ENCODE peak calls at places on chromosomes 6 and 20, in six cellular contexts. L is HepG2, P is K562, Z is A549, D is endothelial cell of umbilical vein, H is GM12878. A is an unnamed sample.

GRCh38 chr6:138307816-138308727 is 69.6 kb upstream of the SMIM28 start:
- DNase-seq in L (peak; percentile 13), P (no peak), Z (no peak), D (no peak), H (no peak), A (no peak)

GRCh38 chr6:147905721-147906120 is 397.2 kb downstream of the SAMD5 start:
- DNase-seq in L (no peak), P (no peak), Z (no peak), D (no peak), H (no peak), A (no peak)

GRCh38 chr6:118787746-118788419 is 106.1 kb upstream of the ASF1A start:
- DNase-seq in L (no peak), P (no peak), Z (no peak), D (peak; percentile 44), H (no peak), A (no peak)

GRCh38 chr20:58245931-58246330 is 17.5 kb upstream of the ANKRD60 start:
- DNase-seq in L (no peak), P (no peak), Z (no peak), D (no peak), H (no peak), A (no peak)

GRCh38 chr6:107185570-107185969 is 70.3 kb upstream of the BEND3 start:
- DNase-seq in L (peak; percentile 29), P (no peak), Z (peak; percentile 21), D (peak; percentile 22), H (no peak), A (no peak)

GRCh38 chr20:17835941-17836861 is 132.4 kb downstream of the SNX5 start:
- DNase-seq in L (no peak), P (no peak), Z (peak; percentile 21), D (peak; percentile 29), H (no peak), A (no peak)

GRCh38 chr20:29079769-29080690 is 2177.4 kb upstream of the DEFB115 start:
- DNase-seq in L (peak; percentile 84), P (peak; percentile 58), Z (peak; percentile 94), D (no peak), H (no peak), A (no peak)

GRCh38 chr6:53544050-53544499 is 826 bp downstream of the GCLC start:
- DNase-seq in L (no peak), P (no peak), Z (no peak), D (no peak), H (no peak), A (no peak)

GRCh38 chr6:70709826-70710225 is 42.1 kb downstream of the SMAP1 start:
- DNase-seq in L (peak; percentile 5), P (no peak), Z (peak; percentile 18), D (no peak), H (no peak), A (peak; percentile 68)

GRCh38 chr6:131640100-131640499 is 3.0 kb downstream of the ENPP3 start:
- DNase-seq in L (no peak), P (no peak), Z (no peak), D (no peak), H (no peak), A (no peak)

GRCh38 chr6:167268683-167269280 is 22.3 kb upstream of the UNC93A start:
- DNase-seq in L (peak; percentile 93), P (no peak), Z (no peak), D (no peak), H (no peak), A (no peak)
- H3K4me3 ChIP-seq in L (peak overlapping the region; percentile 5), P (no peak overlapping the region), Z (no peak overlapping the region), D (no peak overlapping the region), H (no peak overlapping the region), A (no peak overlapping the region)

DNA sequence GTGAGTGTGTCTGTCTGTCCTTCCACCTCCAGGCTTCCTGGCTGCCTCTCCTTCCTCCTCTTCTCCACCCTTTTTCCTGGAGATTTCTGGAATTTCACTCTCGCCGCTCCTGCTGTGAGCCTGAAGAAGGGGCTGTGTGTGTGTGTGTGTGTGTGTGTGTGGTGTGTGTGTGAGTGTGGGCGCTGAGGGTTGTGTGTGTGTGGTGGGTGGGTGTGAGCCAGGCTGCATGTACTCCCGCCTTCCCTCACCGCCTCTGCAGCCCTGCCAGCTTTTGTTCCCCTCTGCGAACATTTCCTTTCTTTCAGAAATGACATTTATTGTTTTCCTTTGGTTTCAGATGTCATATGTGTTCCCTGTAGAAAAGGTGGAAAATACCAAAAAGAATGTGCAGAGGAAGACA is 76.0 kb downstream of the SRC start:
- DNase-seq in L (no peak), P (no peak), Z (no peak), D (peak; percentile 20), H (no peak), A (no peak)
- TF ChIP-seq MYC in L (no peak), P (no peak), Z (no peak), D (no peak), H (no peak), A (no peak)

GRCh38 chr6:27474672-27475071 is 1.8 kb upstream of the ZNF184 start:
- DNase-seq in L (no peak), P (no peak), Z (no peak), D (no peak), H (no peak), A (no peak)

GRCh38 chr6:27472182-27472616 is 706 bp downstream of the ZNF184 start:
- DNase-seq in L (peak; percentile 62), P (peak; percentile 58), Z (peak; percentile 82), D (peak; percentile 74), H (peak; percentile 62), A (peak; percentile 87)

GRCh38 chr6:27474172-27474465 is 1.2 kb upstream of the ZNF184 start:
- DNase-seq in L (no peak), P (no peak), Z (no peak), D (no peak), H (no peak), A (no peak)

GRCh38 chr6:27471365-27472115 is 1.4 kb downstream of the ZNF184 start:
- DNase-seq in L (no peak), P (no peak), Z (no peak), D (no peak), H (no peak), A (peak; percentile 37)

DNA sequence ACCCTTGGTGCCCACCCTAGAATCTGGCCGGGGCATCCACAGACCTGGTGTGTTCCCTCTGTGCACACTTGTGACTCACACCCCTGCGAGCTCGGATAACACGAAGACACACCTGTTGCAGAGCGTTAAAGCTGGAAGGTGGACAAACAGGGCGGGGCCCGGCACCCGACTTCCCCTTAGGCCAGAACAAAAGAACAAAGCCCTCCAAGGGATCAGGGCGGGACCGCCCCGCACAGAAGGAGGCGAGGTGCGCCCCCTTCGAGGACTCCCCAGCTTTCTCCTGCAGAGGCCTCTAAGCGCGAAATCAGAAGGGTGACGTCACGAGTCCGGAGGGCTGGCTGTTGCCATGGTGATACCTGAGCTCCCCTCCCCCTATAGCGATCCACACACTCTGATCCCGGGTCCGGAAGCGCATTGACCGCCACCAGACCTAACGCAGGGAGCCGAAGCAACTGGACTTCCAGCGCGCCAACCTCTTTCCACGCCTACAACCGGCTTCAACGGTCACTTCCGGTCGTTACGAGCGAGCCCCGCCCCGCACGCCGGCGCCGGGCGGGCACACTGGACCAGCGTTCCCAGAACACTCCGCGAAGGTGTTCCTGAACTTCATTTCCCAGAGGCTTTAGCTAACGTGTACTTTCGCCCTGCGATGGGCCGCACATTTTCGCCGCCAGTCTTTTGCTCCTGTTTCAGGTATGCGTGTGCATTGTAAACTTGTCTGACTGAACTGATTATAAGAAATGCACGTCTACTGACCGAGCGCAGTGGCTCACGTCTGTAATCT is at the start of gene ZNF184:
- DNase-seq in L (peak; percentile 99), P (peak; percentile 99), Z (peak; percentile 98), D (peak; percentile 98), H (peak; percentile 89), A (peak; percentile 99)
- TF ChIP-seq POLR2A in L (peak; percentile 93), P (peak; percentile 92), Z (peak; percentile 58), D (peak; percentile 84), H (peak; percentile 79), A (peak; percentile 54)

DNA sequence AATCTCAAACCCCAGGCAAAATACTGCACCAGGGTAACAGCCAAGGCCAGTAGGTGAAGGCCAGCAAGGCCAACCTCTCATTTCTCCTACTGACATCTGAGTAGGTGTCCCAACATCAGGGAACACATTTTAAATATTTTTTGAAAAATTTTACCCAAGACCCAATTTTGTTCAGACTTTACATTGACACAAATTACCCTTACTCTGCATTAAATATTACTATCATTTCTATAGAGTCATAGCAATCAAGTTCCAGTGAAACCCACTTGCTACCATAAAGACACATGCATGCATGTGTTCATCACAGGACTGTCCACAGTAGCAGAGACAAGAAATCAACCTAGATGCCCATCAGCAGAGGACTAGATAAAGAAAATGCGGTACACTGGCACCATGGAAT is 99.9 kb downstream of the NRN1 start:
- DNase-seq in L (no peak), P (no peak), Z (no peak), D (no peak), H (no peak), A (no peak)
- H3K4me3 ChIP-seq in L (no peak overlapping the region), P (no peak overlapping the region), Z (no peak overlapping the region), D (no peak overlapping the region), H (no peak overlapping the region), A (no peak overlapping the region)

GRCh38 chr20:49346682-49347081 is 68.8 kb upstream of the ZNFX1 start:
- DNase-seq in L (no peak), P (no peak), Z (no peak), D (no peak), H (no peak), A (no peak)
- TF ChIP-seq MYC in L (no peak), P (no peak), Z (no peak), D (no peak), H (no peak), A (no peak)

GRCh38 chr6:33288942-33289783 is at the start of the genes PFDN6 and WDR46:
- DNase-seq in L (peak; percentile 95), P (peak; percentile 90), Z (peak; percentile 86), D (peak; percentile 96), H (peak; percentile 89), A (peak; percentile 94)
- TF ChIP-seq POLR2A in L (peak; percentile 71), P (peak; percentile 89), Z (peak; percentile 27), D (peak; percentile 81), H (peak; percentile 65), A (peak; percentile 63)

DNA sequence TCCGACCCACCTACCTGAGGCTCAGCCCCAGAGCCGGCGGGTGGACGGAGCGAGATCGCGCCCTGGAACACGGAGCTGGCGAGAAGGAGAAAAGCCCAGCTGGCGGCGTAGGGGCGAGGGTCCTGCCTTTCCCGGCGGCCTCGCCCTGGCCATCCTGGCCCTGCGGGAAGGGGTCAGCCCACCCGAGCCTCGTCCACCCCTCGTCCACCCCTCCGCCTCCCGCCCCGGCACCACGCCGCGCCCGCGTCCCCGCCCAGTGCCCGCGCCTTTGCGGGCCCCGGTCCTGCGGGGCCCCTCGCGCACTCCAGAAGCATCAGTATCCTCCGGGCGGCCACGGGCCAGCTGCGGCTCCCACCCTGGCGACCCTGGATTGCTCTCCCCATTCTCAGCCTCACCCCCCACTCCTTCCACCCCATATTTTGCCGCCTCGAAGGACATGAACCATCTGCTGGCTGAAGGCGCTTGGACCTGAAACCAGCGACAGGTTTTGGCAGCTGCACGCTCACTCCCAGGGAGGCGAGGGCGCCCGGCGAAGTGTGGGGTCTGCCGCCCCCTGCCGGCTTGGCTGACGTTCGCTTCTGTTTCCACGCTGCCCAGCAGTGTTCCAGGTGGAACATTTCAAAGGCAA is 65.1 kb downstream of the PLG start:
- DNase-seq in L (peak; percentile 39), P (peak; percentile 31), Z (peak; percentile 61), D (peak; percentile 9), H (no peak), A (no peak)
- H3K4me3 ChIP-seq in L (peak overlapping the region; percentile 35), P (peak overlapping the region; percentile 20), Z (peak overlapping the region; percentile 56), D (no peak overlapping the region), H (peak overlapping the region; percentile 62), A (no peak overlapping the region)

A was measured in NB4.